ENCODE peak calls at places on chromosome 15, in five cellular contexts. P is A549, N is IMR-90, I is K562, A is HepG2. F is an unnamed sample.

GRCh38 chr15:39279331-39279730 is 301.5 kb upstream of the THBS1 start:
- DNase-seq in P (no peak), N (peak), I (no peak), A (no peak), F (no peak)

GRCh38 chr15:35693887-35694286 is 147.9 kb upstream of the DPH6 start:
- DNase-seq in P (no peak), N (no peak), I (no peak), A (peak), F (no peak)

GRCh38 chr15:101676965-101677364 is 24.8 kb upstream of the TM2D3 start:
- DNase-seq in P (no peak), N (peak), I (no peak), A (no peak), F (no peak)

GRCh38 chr15:69090197-69090948 is 70.1 kb upstream of the GLCE start:
- DNase-seq in P (no peak), N (peak), I (no peak), A (no peak), F (no peak)

GRCh38 chr15:94844533-94845390 is 613.4 kb downstream of the MCTP2 start:
- DNase-seq in P (no peak), N (no peak), I (peak), A (peak), F (no peak)

GRCh38 chr15:68364028-68364659 is 67.8 kb downstream of the ITGA11 start:
- DNase-seq in P (no peak), N (peak), I (no peak), A (no peak), F (no peak)

GRCh38 chr15:50241684-50242450 is 23.7 kb downstream of the HDC start:
- DNase-seq in P (no peak), N (peak), I (no peak), A (no peak), F (no peak)

GRCh38 chr15:69906256-69907185 is 191.2 kb downstream of the TLE3 start:
- DNase-seq in P (no peak), N (no peak), I (no peak), A (no peak), F (no peak)

GRCh38 chr15:37015476-37015875 is 84.9 kb downstream of the MEIS2 start:
- DNase-seq in P (no peak), N (no peak), I (no peak), A (no peak), F (no peak)

GRCh38 chr15:70523192-70523591 is 240.2 kb downstream of the UACA start:
- DNase-seq in P (no peak), N (no peak), I (no peak), A (no peak), F (no peak)

GRCh38 chr15:82551646-82552247 is 11.5 kb upstream of the RPS17 start:
- DNase-seq in P (no peak), N (no peak), I (no peak), A (no peak), F (no peak)

GRCh38 chr15:74444106-74445062 is 10.6 kb upstream of the SEMA7A start:
- DNase-seq in P (no peak), N (no peak), I (no peak), A (peak), F (no peak)

GRCh38 chr15:67068724-67069400 is 3.5 kb downstream of the SMAD3 start:
- DNase-seq in P (no peak), N (peak), I (no peak), A (no peak), F (no peak)

GRCh38 chr15:55991841-55992768 is 1.3 kb downstream of the NEDD4 start:
- DNase-seq in P (no peak), N (no peak), I (no peak), A (no peak), F (no peak)

GRCh38 chr15:96093063-96093462 is 237.4 kb upstream of the NR2F2 start:
- DNase-seq in P (no peak), N (peak), I (no peak), A (no peak), F (no peak)

GRCh38 chr15:81073796-81074195 is 60.3 kb upstream of the CFAP161 start:
- DNase-seq in P (no peak), N (no peak), I (no peak), A (no peak), F (peak)

GRCh38 chr15:26971303-26972018 is 480 bp downstream of the GABRG3 start:
- DNase-seq in P (no peak), N (no peak), I (no peak), A (no peak), F (peak)

GRCh38 chr15:101088788-101089578 is 162.9 kb downstream of the CHSY1 start:
- DNase-seq in P (peak), N (no peak), I (peak), A (peak), F (peak)

GRCh38 chr15:69131362-69132215 is 28.8 kb upstream of the GLCE start:
- DNase-seq in P (no peak), N (no peak), I (no peak), A (no peak), F (no peak)

GRCh38 chr15:96333194-96334016 is 2.9 kb downstream of the NR2F2 start:
- DNase-seq in P (no peak), N (no peak), I (no peak), A (no peak), F (peak)

GRCh38 chr15:76169013-76169412 is 109.2 kb downstream of the TMEM266 start:
- DNase-seq in P (no peak), N (peak), I (peak), A (no peak), F (no peak)

GRCh38 chr15:74776851-74777768 is 4.8 kb upstream of the CSK start:
- DNase-seq in P (no peak), N (no peak), I (no peak), A (no peak), F (no peak)

GRCh38 chr15:54789377-54789776 is 407.4 kb downstream of the RSL24D1 start:
- DNase-seq in P (no peak), N (no peak), I (no peak), A (no peak), F (no peak)

GRCh38 chr15:83107841-83108181 is 366 bp downstream of the TM6SF1 start:
- DNase-seq in P (no peak), N (no peak), I (no peak), A (no peak), F (no peak)

GRCh38 chr15:100635406-100636071 is 33.1 kb downstream of the ASB7 start:
- DNase-seq in P (no peak), N (no peak), I (no peak), A (no peak), F (peak)

GRCh38 chr15:74384566-74385441 is 17.4 kb upstream of the CYP11A1 start:
- DNase-seq in P (no peak), N (no peak), I (no peak), A (no peak), F (no peak)

GRCh38 chr15:81106560-81106959 is 27.5 kb upstream of the CFAP161 start:
- DNase-seq in P (peak), N (peak), I (peak), A (peak), F (peak)

GRCh38 chr15:101027920-101028319 is 108.8 kb downstream of the LRRK1 start:
- DNase-seq in P (no peak), N (no peak), I (no peak), A (no peak), F (no peak)

GRCh38 chr15:38069001-38069400 is 134.6 kb downstream of the TMCO5A start:
- DNase-seq in P (peak), N (peak), I (no peak), A (no peak), F (no peak)

GRCh38 chr15:30649952-30650929 is 24.3 kb downstream of the ARHGAP11B start:
- DNase-seq in P (no peak), N (peak), I (no peak), A (no peak), F (no peak)

GRCh38 chr15:82739086-82739485 is 29.4 kb upstream of the AP3B2 start:
- DNase-seq in P (no peak), N (peak), I (no peak), A (no peak), F (no peak)

GRCh38 chr15:68204776-68205557 is at the start of gene CALML4:
- DNase-seq in P (no peak), N (no peak), I (peak), A (peak), F (no peak)

GRCh38 chr15:64067564-64068030 is 21.3 kb upstream of the DAPK2 start:
- DNase-seq in P (peak), N (peak), I (peak), A (peak), F (peak)

GRCh38 chr15:67495585-67495984 is 25.3 kb upstream of the C15orf61 start:
- DNase-seq in P (no peak), N (no peak), I (no peak), A (no peak), F (no peak)

GRCh38 chr15:89837134-89837829 is 22.6 kb upstream of the ANPEP start:
- DNase-seq in P (no peak), N (peak), I (no peak), A (no peak), F (no peak)

GRCh38 chr15:97052526-97052925 is 722.0 kb downstream of the NR2F2 start:
- DNase-seq in P (no peak), N (no peak), I (no peak), A (no peak), F (no peak)

GRCh38 chr15:52112203-52112750 is 298 bp downstream of the BCL2L10 start:
- DNase-seq in P (no peak), N (no peak), I (no peak), A (no peak), F (no peak)

GRCh38 chr15:70741677-70742293 is 21.6 kb downstream of the UACA start:
- DNase-seq in P (peak), N (peak), I (no peak), A (peak), F (no peak)

GRCh38 chr15:68791431-68792283 is 29.0 kb downstream of the ANP32A start:
- DNase-seq in P (no peak), N (no peak), I (no peak), A (no peak), F (no peak)

DNA sequence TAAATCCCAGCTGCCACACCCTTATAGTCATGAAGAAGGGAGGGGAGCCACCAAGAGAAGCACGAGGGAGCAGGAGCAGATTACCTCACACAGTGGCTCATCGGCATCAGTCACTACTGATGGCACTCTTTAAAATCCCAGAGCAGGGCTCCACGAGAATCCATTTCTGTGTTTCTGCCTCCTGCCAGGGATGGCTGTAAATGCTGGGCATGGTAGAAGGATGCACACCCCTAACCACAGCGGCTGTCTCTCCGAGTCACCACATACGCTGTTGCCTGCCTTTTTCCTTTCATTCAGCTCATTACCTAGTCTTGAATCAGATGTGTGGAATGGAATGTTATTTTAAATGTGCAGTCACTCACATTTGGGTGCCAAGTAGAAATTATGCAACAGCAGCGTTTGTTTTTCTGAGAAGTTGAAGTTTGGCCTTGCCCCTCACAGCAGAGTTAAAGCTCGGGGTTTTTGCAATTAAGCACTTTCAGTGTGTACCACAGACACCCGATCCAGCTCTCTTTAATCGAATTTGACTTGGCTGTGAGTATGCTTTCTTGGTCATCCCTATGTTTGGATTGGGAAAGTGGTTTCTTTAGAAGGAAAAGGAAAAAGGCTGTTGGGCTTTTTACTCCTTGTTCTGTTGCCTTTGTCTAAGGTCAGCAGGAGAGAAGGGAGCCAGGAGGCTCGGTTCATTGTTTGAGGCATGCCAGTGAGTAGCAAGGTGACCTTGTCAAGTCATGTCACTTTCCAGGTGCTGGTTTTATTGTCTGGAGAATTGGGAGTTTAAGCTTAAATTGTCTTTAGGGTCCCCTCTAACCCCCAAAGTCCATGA is 284.2 kb upstream of the TPM1 start:
- DNase-seq in P (peak), N (peak), I (no peak), A (peak), F (no peak)
- TF ChIP-seq MAFK in P (no peak), N (peak), I (no peak), A (no peak), F (no peak)

DNA sequence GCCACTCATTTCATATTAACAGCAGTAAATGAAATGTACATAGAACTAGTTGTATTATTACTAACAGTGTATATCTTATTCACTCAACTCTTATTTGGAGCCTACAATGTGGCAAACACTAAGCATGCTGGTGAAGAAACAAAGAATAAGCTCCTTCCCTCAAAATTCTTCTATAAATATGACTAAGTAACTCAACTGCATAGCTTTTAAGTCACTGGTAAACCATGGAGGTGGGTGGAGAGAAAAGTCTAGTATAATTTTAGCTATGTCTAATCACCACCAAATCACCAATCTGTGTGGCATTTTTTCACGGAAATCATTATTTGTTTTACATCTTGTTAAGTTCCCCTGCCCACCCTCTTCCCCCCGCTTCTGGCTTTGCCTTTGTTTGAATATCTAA is 17.5 kb downstream of the COPS2 start:
- DNase-seq in P (no peak), N (peak), I (no peak), A (no peak), F (no peak)
- TF ChIP-seq MAFK in P (no peak), N (no peak), I (no peak), A (no peak), F (no peak)

GRCh38 chr15:29106116-29106515 is 163.5 kb downstream of the NSMCE3 start:
- DNase-seq in P (no peak), N (no peak), I (no peak), A (no peak), F (no peak)
- TF ChIP-seq MAFK in P (no peak), N (no peak), I (no peak), A (no peak), F (no peak)

GRCh38 chr15:91224750-91225380 is 124.8 kb downstream of the SV2B start:
- DNase-seq in P (peak), N (peak), I (peak), A (peak), F (no peak)
- TF ChIP-seq MAFK in P (no peak), N (no peak), I (no peak), A (no peak), F (no peak)